ENCODE peak calls at places on chromosome X, in four cellular contexts. One of them, this sample, is unnamed.

GRCh38 chrX:103061486-103061885 is 2.5 kb downstream of the BEX1 start:
- DNase-seq in IMR-90: no peak
- DNase-seq in H9: no peak
- DNase-seq in H1: no peak
- DNase-seq in this sample: no peak

GRCh38 chrX:69262036-69262905 is 97.0 kb upstream of the PJA1 start:
- DNase-seq in IMR-90: peak
- DNase-seq in H9: no peak
- DNase-seq in H1: no peak
- DNase-seq in this sample: no peak

GRCh38 chrX:112839856-112840255 is 775 bp downstream of the AMOT start:
- DNase-seq in IMR-90: no peak
- DNase-seq in H9: no peak
- DNase-seq in H1: no peak
- DNase-seq in this sample: peak

GRCh38 chrX:7943600-7944245 is 16.5 kb upstream of the PNPLA4 start:
- DNase-seq in IMR-90: no peak
- DNase-seq in H9: no peak
- DNase-seq in H1: no peak
- DNase-seq in this sample: no peak

GRCh38 chrX:9829308-9830267 is 43.4 kb downstream of the SHROOM2 start:
- DNase-seq in IMR-90: peak
- DNase-seq in H9: no peak
- DNase-seq in H1: no peak
- DNase-seq in this sample: no peak

GRCh38 chrX:136555694-136556093 is 23.7 kb downstream of the VGLL1 start:
- DNase-seq in IMR-90: no peak
- DNase-seq in H9: no peak
- DNase-seq in H1: no peak
- DNase-seq in this sample: no peak

GRCh38 chrX:145393702-145394235 is 146.5 kb downstream of the SPANXN1 start:
- DNase-seq in IMR-90: no peak
- DNase-seq in H9: peak
- DNase-seq in H1: no peak
- DNase-seq in this sample: peak

GRCh38 chrX:115259238-115259875 is 25.5 kb upstream of the LRCH2 start:
- DNase-seq in IMR-90: no peak
- DNase-seq in H9: no peak
- DNase-seq in H1: no peak
- DNase-seq in this sample: peak

GRCh38 chrX:22122510-22122909 is 90.4 kb downstream of the PHEX start:
- DNase-seq in IMR-90: peak
- DNase-seq in H9: no peak
- DNase-seq in H1: no peak
- DNase-seq in this sample: no peak

GRCh38 chrX:110162867-110163266 is 155.0 kb downstream of the AMMECR1 start:
- DNase-seq in IMR-90: no peak
- DNase-seq in H9: no peak
- DNase-seq in H1: no peak
- DNase-seq in this sample: no peak

GRCh38 chrX:9919632-9920172 is 47.5 kb upstream of the CLDN34 start:
- DNase-seq in IMR-90: peak
- DNase-seq in H9: no peak
- DNase-seq in H1: no peak
- DNase-seq in this sample: no peak

GRCh38 chrX:133249659-133250058 is 31.5 kb upstream of the TFDP3 start:
- DNase-seq in IMR-90: no peak
- DNase-seq in H9: no peak
- DNase-seq in H1: no peak
- DNase-seq in this sample: no peak

GRCh38 chrX:153635788-153636668 is 11.0 kb upstream of the DUSP9 start:
- DNase-seq in IMR-90: no peak
- DNase-seq in H9: peak
- DNase-seq in H1: peak
- DNase-seq in this sample: peak

GRCh38 chrX:153638041-153638371 is 9.0 kb upstream of the DUSP9 start:
- DNase-seq in IMR-90: no peak
- DNase-seq in H9: peak
- DNase-seq in H1: no peak
- DNase-seq in this sample: no peak

GRCh38 chrX:153637121-153638040 is 9.6 kb upstream of the DUSP9 start:
- DNase-seq in IMR-90: no peak
- DNase-seq in H9: no peak
- DNase-seq in H1: no peak
- DNase-seq in this sample: no peak

GRCh38 chrX:153635388-153635787 is 11.6 kb upstream of the DUSP9 start:
- DNase-seq in IMR-90: no peak
- DNase-seq in H9: peak
- DNase-seq in H1: no peak
- DNase-seq in this sample: no peak

GRCh38 chrX:153636716-153637115 is 10.3 kb upstream of the DUSP9 start:
- DNase-seq in IMR-90: no peak
- DNase-seq in H9: no peak
- DNase-seq in H1: no peak
- DNase-seq in this sample: no peak
- H4K5ac ChIP-seq in IMR-90: no peak
- H4K5ac ChIP-seq in H9: no peak
- H4K5ac ChIP-seq in H1: no peak
- H4K5ac ChIP-seq in this sample: no peak

GRCh38 chrX:44953734-44954502 is 80.9 kb downstream of the KDM6A start:
- DNase-seq in IMR-90: no peak
- DNase-seq in H9: no peak
- DNase-seq in H1: no peak
- DNase-seq in this sample: no peak

GRCh38 chrX:44952329-44953027 is 79.5 kb downstream of the KDM6A start:
- DNase-seq in IMR-90: no peak
- DNase-seq in H9: no peak
- DNase-seq in H1: no peak
- DNase-seq in this sample: no peak

GRCh38 chrX:44951572-44952067 is 78.6 kb downstream of the KDM6A start:
- DNase-seq in IMR-90: no peak
- DNase-seq in H9: no peak
- DNase-seq in H1: no peak
- DNase-seq in this sample: no peak

GRCh38 chrX:44958480-44958879 is 85.5 kb downstream of the KDM6A start:
- DNase-seq in IMR-90: no peak
- DNase-seq in H9: no peak
- DNase-seq in H1: no peak
- DNase-seq in this sample: no peak

DNA sequence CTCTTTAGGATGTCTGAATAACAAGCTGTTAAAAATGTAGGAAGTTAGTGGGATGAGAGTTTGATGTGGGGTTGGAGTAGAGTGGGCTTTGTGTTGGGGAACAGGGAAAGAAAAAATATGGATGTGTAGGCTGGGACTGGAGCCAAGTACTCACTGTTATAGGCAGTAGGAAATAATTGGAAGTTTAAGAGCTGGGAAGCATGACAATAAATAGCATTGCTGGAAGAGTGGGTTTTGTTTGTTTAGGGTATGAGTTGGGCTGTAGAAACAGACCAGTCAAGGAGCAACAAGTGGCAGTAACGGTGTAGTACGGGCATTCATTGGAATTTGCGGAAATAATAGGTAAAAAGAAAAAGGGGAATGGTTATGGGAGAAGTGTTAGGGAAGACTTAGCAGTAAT is 81.6 kb downstream of the KDM6A start:
- DNase-seq in IMR-90: no peak
- DNase-seq in H9: no peak
- DNase-seq in H1: no peak
- DNase-seq in this sample: no peak
- H4K5ac ChIP-seq in IMR-90: no peak
- H4K5ac ChIP-seq in H9: no peak
- H4K5ac ChIP-seq in H1: no peak
- H4K5ac ChIP-seq in this sample: no peak

DNA sequence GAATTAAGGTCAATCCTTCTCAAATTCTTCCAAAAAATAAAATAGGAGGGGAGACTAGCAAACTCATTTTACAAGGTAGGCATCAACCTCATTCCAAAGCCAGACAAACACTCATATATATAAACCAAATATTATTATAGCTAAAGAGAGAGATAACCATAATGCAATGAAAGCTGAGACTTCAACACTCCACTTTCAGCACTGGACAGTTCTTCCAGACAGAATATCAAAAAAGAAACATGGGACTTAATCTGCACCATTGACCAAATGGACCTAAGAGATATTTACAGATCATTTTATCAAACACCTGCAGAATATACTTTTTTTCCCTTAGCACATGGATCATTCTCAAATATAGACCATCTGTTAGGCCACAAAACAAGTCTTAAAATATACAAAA is 15.5 kb upstream of the EDA2R start:
- DNase-seq in IMR-90: no peak
- DNase-seq in H9: no peak
- DNase-seq in H1: no peak
- DNase-seq in this sample: no peak
- H4K5ac ChIP-seq in IMR-90: no peak
- H4K5ac ChIP-seq in H9: no peak
- H4K5ac ChIP-seq in H1: no peak
- H4K5ac ChIP-seq in this sample: no peak

GRCh38 chrX:12370444-12371089 is 232.3 kb downstream of the FRMPD4 start:
- DNase-seq in IMR-90: peak
- DNase-seq in H9: no peak
- DNase-seq in H1: no peak
- DNase-seq in this sample: peak
- H4K5ac ChIP-seq in IMR-90: peak
- H4K5ac ChIP-seq in H9: no peak
- H4K5ac ChIP-seq in H1: no peak
- H4K5ac ChIP-seq in this sample: no peak

GRCh38 chrX:153885208-153885787 is 675 bp downstream of the L1CAM start:
- DNase-seq in IMR-90: no peak
- DNase-seq in H9: no peak
- DNase-seq in H1: no peak
- DNase-seq in this sample: no peak
- H4K5ac ChIP-seq in IMR-90: no peak
- H4K5ac ChIP-seq in H9: no peak
- H4K5ac ChIP-seq in H1: no peak
- H4K5ac ChIP-seq in this sample: no peak

GRCh38 chrX:80511969-80512760 is 91.9 kb downstream of the TENT5D start:
- DNase-seq in IMR-90: no peak
- DNase-seq in H9: no peak
- DNase-seq in H1: no peak
- DNase-seq in this sample: peak

GRCh38 chrX:80513620-80514019 is 93.4 kb downstream of the TENT5D start:
- DNase-seq in IMR-90: no peak
- DNase-seq in H9: no peak
- DNase-seq in H1: no peak
- DNase-seq in this sample: peak

GRCh38 chrX:80512924-80513323 is 92.7 kb downstream of the TENT5D start:
- DNase-seq in IMR-90: no peak
- DNase-seq in H9: no peak
- DNase-seq in H1: no peak
- DNase-seq in this sample: no peak
- H4K5ac ChIP-seq in IMR-90: no peak
- H4K5ac ChIP-seq in H9: no peak
- H4K5ac ChIP-seq in H1: no peak
- H4K5ac ChIP-seq in this sample: no peak

GRCh38 chrX:18983711-18984380 is at the start of gene PHKA2:
- DNase-seq in IMR-90: no peak
- DNase-seq in H9: peak
- DNase-seq in H1: no peak
- DNase-seq in this sample: peak
- H4K5ac ChIP-seq in IMR-90: peak
- H4K5ac ChIP-seq in H9: no peak
- H4K5ac ChIP-seq in H1: peak
- H4K5ac ChIP-seq in this sample: no peak